ENCODE peak calls at places on chromosome 15, in six cellular contexts. Y is GM12865, F is nephron progenitor cell, J is AG10803, E is AG09319, W is lower leg skin. I is an unnamed sample.

GRCh38 chr15:99432271-99433025 is 133.3 kb upstream of the MEF2A start:
- DNase-seq in J (no peak), Y (no peak), W (no peak), E (no peak), F (no peak), I (no peak)

GRCh38 chr15:55290361-55291057 is 896 bp upstream of the RAB27A start:
- DNase-seq in E (peak), F (peak), W (peak), Y (peak), J (peak), I (no peak)

GRCh38 chr15:31155136-31155535 is 53.6 kb upstream of the TRPM1 start:
- DNase-seq in W (no peak), F (no peak), E (no peak), J (no peak), Y (no peak), I (no peak)

GRCh38 chr15:88300018-88300549 is 43.5 kb upstream of the NTRK3 start:
- DNase-seq in W (no peak), F (no peak), J (no peak), E (no peak), Y (no peak), I (no peak)

GRCh38 chr15:36449084-36449661 is 130.3 kb upstream of the CDIN1 start:
- DNase-seq in J (no peak), W (no peak), F (no peak), Y (no peak), E (no peak), I (no peak)

GRCh38 chr15:85330941-85331588 is 49.3 kb upstream of the AKAP13 start:
- DNase-seq in E (peak), J (peak), W (peak), Y (peak), F (peak), I (peak)

GRCh38 chr15:89575656-89576416 is 567 bp downstream of the TICRR start:
- DNase-seq in W (no peak), Y (peak), J (no peak), E (no peak), F (peak), I (no peak)

GRCh38 chr15:25810154-25810553 is 53.0 kb downstream of the ATP10A start:
- DNase-seq in Y (no peak), W (no peak), F (no peak), E (no peak), J (no peak), I (no peak)

GRCh38 chr15:28178290-28178689 is 79.2 kb upstream of the OCA2 start:
- DNase-seq in J (no peak), Y (no peak), W (no peak), E (no peak), F (no peak), I (no peak)

GRCh38 chr15:96020133-96020532 is 310.4 kb upstream of the NR2F2 start:
- DNase-seq in W (no peak), F (no peak), Y (no peak), E (no peak), J (no peak), I (no peak)

GRCh38 chr15:81723758-81724157 is 322.1 kb downstream of the MEX3B start:
- DNase-seq in F (no peak), Y (no peak), J (no peak), E (no peak), W (peak), I (no peak)

GRCh38 chr15:67941643-67942315 is 101.9 kb upstream of the RNU6-1 start:
- DNase-seq in F (no peak), E (no peak), W (no peak), J (no peak), Y (no peak), I (no peak)

GRCh38 chr15:69303337-69304175 is 4.8 kb downstream of the PAQR5 start:
- DNase-seq in J (peak), Y (no peak), F (no peak), E (no peak), W (no peak), I (no peak)

GRCh38 chr15:95563634-95564033 is 766.9 kb upstream of the NR2F2 start:
- DNase-seq in J (no peak), W (no peak), F (no peak), Y (no peak), E (no peak), I (no peak)

GRCh38 chr15:92226020-92226612 is 167.6 kb upstream of the ST8SIA2 start:
- DNase-seq in J (peak), E (no peak), Y (peak), F (no peak), W (no peak), I (no peak)

GRCh38 chr15:70348581-70349344 is 251.0 kb upstream of the TLE3 start:
- DNase-seq in F (no peak), J (peak), E (no peak), W (peak), Y (no peak), I (no peak)

GRCh38 chr15:84595660-84596059 is 5.1 kb upstream of the ZSCAN2 start:
- DNase-seq in W (no peak), E (no peak), J (no peak), F (no peak), Y (no peak), I (no peak)

GRCh38 chr15:78714890-78715289 is 73.9 kb upstream of the CHRNB4 start:
- DNase-seq in W (no peak), F (no peak), Y (peak), E (no peak), J (no peak), I (no peak)

GRCh38 chr15:70257047-70257446 is 159.3 kb upstream of the TLE3 start:
- DNase-seq in Y (no peak), W (no peak), F (no peak), J (no peak), E (no peak), I (no peak)

GRCh38 chr15:89070197-89071124 is 17.8 kb upstream of the ABHD2 start:
- DNase-seq in F (no peak), W (no peak), J (no peak), Y (no peak), E (no peak), I (no peak)

GRCh38 chr15:98785796-98786581 is 137.7 kb downstream of the IGF1R start:
- DNase-seq in Y (peak), E (no peak), F (peak), J (no peak), W (no peak), I (no peak)

GRCh38 chr15:92586930-92587329 is 68.6 kb downstream of the FAM174B start:
- DNase-seq in F (no peak), Y (peak), E (no peak), J (no peak), W (no peak), I (no peak)

GRCh38 chr15:71752604-71753289 is 57.6 kb upstream of the NR2E3 start:
- DNase-seq in F (peak), J (peak), Y (peak), E (peak), W (no peak), I (peak)

GRCh38 chr15:78047631-78048409 is 29.7 kb downstream of the TBC1D2B start:
- DNase-seq in Y (no peak), F (no peak), J (peak), E (no peak), W (peak), I (no peak)

GRCh38 chr15:85479071-85479647 is 98.8 kb downstream of the AKAP13 start:
- DNase-seq in E (no peak), J (peak), F (no peak), W (no peak), Y (no peak), I (no peak)

GRCh38 chr15:80308002-80308401 is 56.0 kb upstream of the CTXND1 start:
- DNase-seq in W (no peak), Y (no peak), F (no peak), E (no peak), J (no peak), I (no peak)

GRCh38 chr15:80309769-80310384 is 57.9 kb upstream of the CTXND1 start:
- DNase-seq in Y (no peak), J (peak), F (peak), E (peak), W (no peak), I (peak)

GRCh38 chr15:80310776-80311175 is 58.8 kb upstream of the CTXND1 start:
- DNase-seq in J (no peak), F (no peak), W (no peak), Y (no peak), E (no peak), I (no peak)
- TF ChIP-seq CTCF in J (no peak), F (no peak), W (no peak), Y (no peak), E (no peak), I (no peak)

GRCh38 chr15:74988007-74988800 is 7.2 kb upstream of the SCAMP5 start:
- DNase-seq in W (no peak), F (peak), Y (peak), J (no peak), E (no peak), I (no peak)
- TF ChIP-seq CTCF in W (no peak), F (peak), Y (peak), J (peak), E (no peak), I (peak)

GRCh38 chr15:33971811-33972210 is 3.5 kb downstream of the CHRM5 start:
- DNase-seq in J (no peak), E (no peak), Y (no peak), F (no peak), W (no peak), I (no peak)

GRCh38 chr15:33980159-33980558 is 11.9 kb downstream of the CHRM5 start:
- DNase-seq in W (no peak), E (no peak), J (no peak), Y (no peak), F (no peak), I (no peak)

DNA sequence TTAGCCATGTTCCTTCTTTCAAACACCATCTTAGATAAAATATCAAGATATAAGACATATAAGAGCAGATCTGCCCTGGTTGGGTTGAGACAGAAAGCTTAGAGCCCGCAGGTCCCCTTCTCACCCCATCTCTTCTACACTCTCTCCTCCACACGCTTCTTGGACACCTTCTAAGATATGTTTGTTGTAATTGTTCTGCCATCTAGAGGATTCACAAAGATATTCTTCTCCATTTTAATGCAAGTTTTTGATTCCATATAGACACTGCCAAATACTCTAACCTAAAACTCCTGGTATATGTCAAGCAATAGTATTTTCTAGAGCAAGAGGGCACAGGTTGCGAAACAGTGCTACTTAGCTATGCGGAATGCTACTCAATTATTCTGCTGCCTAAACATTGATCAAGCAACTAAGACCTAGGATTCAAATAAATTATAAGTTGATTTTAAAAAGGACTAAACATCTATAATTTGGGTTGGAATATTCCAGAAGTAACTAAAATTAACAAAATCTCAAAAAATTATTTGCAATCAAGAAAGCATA is 6.8 kb downstream of the CHRM5 start:
- DNase-seq in W (no peak), E (no peak), Y (no peak), F (no peak), J (no peak), I (no peak)
- TF ChIP-seq CTCF in W (no peak), E (no peak), Y (no peak), F (no peak), J (no peak), I (no peak)

GRCh38 chr15:33393552-33393951 is 82.8 kb downstream of the RYR3 start:
- DNase-seq in Y (no peak), E (no peak), J (no peak), F (no peak), W (no peak), I (no peak)

GRCh38 chr15:33396457-33396856 is 85.7 kb downstream of the RYR3 start:
- DNase-seq in E (no peak), W (no peak), F (no peak), Y (no peak), J (no peak), I (no peak)

GRCh38 chr15:33395841-33396240 is 85.1 kb downstream of the RYR3 start:
- DNase-seq in J (no peak), E (no peak), F (no peak), Y (no peak), W (no peak), I (no peak)

GRCh38 chr15:33395376-33395775 is 84.6 kb downstream of the RYR3 start:
- DNase-seq in E (no peak), Y (no peak), W (no peak), F (no peak), J (no peak), I (no peak)

DNA sequence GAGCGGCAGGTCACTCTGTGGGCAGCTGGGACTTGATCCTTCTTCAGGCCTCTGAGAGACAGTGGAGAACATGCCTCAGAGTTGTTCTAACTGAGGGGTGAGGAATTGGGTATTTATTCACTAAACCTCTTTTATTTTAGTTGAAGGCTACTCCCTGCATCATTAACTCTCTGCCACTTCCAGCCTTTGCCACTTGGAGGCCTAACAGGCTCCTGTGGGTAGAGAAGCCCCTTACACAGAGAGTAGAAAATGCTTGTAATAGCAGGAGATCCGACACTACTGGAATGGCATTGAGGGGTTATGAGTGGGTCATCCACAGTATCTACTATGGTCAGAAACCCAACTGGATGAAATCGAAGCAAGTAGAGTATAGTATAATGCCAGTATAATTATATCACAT is 81.7 kb downstream of the RYR3 start:
- DNase-seq in Y (no peak), W (no peak), E (no peak), J (no peak), F (no peak), I (no peak)
- TF ChIP-seq CTCF in Y (no peak), W (no peak), E (no peak), J (no peak), F (peak), I (no peak)

DNA sequence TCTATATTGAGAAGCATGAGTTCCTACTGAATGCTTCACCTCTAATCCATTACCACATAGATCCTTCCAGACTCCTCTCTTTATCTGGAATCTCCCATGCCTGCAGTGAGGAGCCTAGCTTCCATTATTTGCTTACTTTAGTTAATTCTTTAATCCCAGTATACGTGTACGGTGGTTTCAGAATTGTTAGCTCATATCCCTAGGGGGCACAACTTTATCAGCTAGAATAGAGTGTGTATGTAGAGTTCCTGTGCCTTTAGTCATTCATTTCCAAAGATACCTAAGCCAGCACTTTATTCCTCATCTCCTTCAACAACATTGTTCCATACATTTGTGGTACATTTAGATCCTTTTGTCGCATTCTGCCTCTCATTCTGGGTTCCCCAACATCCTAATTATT is 226.0 kb downstream of the TJP1 start:
- DNase-seq in Y (no peak), E (no peak), F (no peak), J (no peak), W (no peak), I (no peak)
- TF ChIP-seq CTCF in Y (no peak), E (peak), F (no peak), J (no peak), W (no peak), I (no peak)

DNA sequence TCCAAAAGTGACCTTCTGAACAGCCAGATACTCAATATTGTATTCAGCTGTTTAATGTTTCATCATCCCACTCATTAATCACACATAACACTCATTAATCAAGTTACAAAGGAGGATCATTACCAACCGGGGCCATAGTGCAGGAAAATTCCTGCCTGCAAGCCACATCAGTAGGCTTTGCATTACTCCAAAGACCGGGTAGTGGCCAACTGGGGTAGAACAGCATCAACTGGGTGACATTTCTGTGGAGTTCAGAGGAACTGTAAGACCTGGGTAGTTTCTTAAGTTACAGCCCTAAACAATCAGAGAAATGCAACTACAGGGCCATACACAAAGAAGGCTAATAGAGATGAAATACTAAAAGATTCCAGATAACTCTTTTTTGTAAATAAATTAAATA is 253.1 kb downstream of the WDR72 start:
- DNase-seq in Y (no peak), J (no peak), W (no peak), F (no peak), E (no peak), I (no peak)
- TF ChIP-seq CTCF in Y (no peak), J (no peak), W (no peak), F (no peak), E (no peak), I (no peak)

GRCh38 chr15:63403254-63403945 is 21.8 kb upstream of the CA12 start:
- DNase-seq in E (no peak), W (no peak), Y (no peak), F (no peak), J (no peak), I (no peak)

GRCh38 chr15:63401078-63401477 is 19.4 kb upstream of the CA12 start:
- DNase-seq in J (no peak), W (no peak), F (no peak), Y (no peak), E (no peak), I (no peak)

GRCh38 chr15:63405159-63405558 is 23.5 kb upstream of the CA12 start:
- DNase-seq in E (no peak), J (no peak), Y (no peak), F (no peak), W (no peak), I (no peak)

GRCh38 chr15:63401714-63402497 is 20.3 kb upstream of the CA12 start:
- DNase-seq in Y (no peak), F (no peak), W (no peak), J (no peak), E (no peak), I (no peak)

DNA sequence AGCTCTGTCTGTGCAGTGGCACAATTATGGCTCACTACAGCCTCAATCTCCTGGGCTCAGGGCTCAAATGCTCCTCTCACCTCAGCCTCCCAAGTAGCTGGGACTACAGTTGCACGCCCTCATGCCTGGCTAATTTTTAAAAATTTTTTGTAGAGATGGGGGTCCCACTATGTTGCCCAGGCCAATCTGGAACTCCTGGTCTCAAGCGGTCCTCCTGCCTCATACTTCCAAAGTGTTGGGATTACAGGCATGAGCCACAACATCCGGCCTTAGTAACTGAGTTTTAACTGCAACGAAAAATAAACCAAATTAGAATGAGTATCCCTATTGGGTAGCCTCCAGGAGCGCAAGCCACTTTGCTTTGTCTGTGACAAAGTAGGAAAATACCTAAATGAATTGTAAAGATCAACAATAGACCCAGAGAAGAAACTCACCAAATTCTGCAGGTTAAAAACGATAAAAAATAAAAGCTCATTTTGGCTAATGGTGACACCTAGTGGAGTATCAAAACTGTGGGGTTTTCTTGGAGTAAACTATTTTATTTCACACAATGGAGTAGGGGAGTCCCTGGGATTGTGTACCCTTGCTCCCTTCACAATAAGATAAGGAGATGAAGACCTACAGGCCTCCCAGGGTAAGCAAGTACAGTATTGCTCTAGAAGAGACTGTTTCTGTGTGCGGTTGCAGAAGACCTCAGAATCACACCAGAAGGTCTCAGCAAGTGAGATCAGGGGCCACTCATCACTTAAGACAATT is 21.0 kb upstream of the CA12 start:
- DNase-seq in F (no peak), J (peak), E (no peak), W (no peak), Y (peak), I (no peak)
- TF ChIP-seq CTCF in F (peak), J (peak), E (peak), W (no peak), Y (peak), I (peak)

DNA sequence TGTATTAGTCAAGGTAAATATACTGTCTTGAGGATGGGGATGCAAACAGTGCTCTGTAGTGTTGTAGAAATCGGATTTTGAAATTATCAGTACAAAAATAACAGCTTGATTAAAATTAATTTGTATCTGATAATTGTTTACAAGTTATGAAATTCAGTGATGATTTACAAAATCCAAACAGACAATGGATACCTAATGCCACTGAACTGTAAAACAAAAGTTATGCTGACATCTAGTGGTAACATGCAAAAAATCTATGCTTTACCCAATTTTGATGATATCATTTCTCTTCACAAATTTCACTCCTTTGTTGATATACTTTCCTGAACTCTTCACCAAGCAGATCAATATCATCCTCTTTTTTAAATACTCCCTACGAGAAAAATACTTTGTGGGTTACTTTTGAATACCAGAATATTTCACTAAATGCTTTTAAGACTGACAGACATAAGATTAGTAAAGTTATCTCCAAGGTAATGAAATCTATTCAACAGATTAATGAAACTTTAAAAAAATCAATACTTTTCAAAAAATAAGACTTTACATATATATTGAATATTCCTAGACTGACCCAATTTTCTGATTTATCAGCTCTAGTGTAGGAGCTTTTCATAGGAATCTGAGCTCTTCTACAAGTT is 36.0 kb downstream of the MNS1 start:
- DNase-seq in F (no peak), J (peak), E (no peak), Y (peak), W (no peak), I (no peak)
- TF ChIP-seq CTCF in F (peak), J (peak), E (peak), Y (peak), W (no peak), I (peak)